ENCODE peak calls at places on chromosome X, in five cellular contexts. Z is esophagus muscularis mucosa, J is adrenal gland, D is AG04450, W is dorsolateral prefrontal cortex. X is an unnamed sample.

GRCh38 chrX:118974088-118974907 is at the start of gene LONRF3:
- DNase-seq in Z (peak; percentile 96), J (peak; percentile 72), D (no peak), W (peak; percentile 77), X (peak; percentile 7)

GRCh38 chrX:1418901-1419544 is 27.1 kb upstream of the SLC25A6 start:
- DNase-seq in Z (no peak), J (peak; percentile 53), D (no peak), W (no peak), X (no peak)

GRCh38 chrX:139077303-139078131 is 366.0 kb upstream of the FGF13 start:
- DNase-seq in Z (no peak), J (no peak), D (no peak), W (no peak), X (no peak)

GRCh38 chrX:109843963-109844751 is 111.1 kb upstream of the ACSL4 start:
- DNase-seq in Z (no peak), J (peak; percentile 49), D (no peak), W (no peak), X (no peak)

GRCh38 chrX:101682723-101683122 is 23.1 kb upstream of the ARMCX2 start:
- DNase-seq in Z (no peak), J (no peak), D (no peak), W (no peak), X (no peak)

GRCh38 chrX:9730078-9730477 is 35.6 kb downstream of the GPR143 start:
- DNase-seq in Z (no peak), J (no peak), D (no peak), W (no peak), X (no peak)

GRCh38 chrX:145609951-145610511 is 207.6 kb upstream of the SLITRK2 start:
- DNase-seq in Z (no peak), J (no peak), D (peak; percentile 11), W (no peak), X (no peak)

GRCh38 chrX:115562492-115562872 is 1.5 kb downstream of the PLS3 start:
- DNase-seq in Z (no peak), J (no peak), D (no peak), W (no peak), X (no peak)

GRCh38 chrX:118420462-118420861 is 74.6 kb downstream of the WDR44 start:
- DNase-seq in Z (no peak), J (peak; percentile 26), D (peak; percentile 1), W (no peak), X (no peak)

GRCh38 chrX:69387559-69388487 is 116.3 kb upstream of the NALF2 start:
- DNase-seq in Z (no peak), J (no peak), D (peak; percentile 4), W (peak; percentile 31), X (peak; percentile 89)

GRCh38 chrX:154660506-154660905 is 7.1 kb upstream of the CTAG2 start:
- DNase-seq in Z (no peak), J (no peak), D (no peak), W (no peak), X (no peak)
- H3K27ac ChIP-seq in Z (no peak overlapping the region), J (no peak overlapping the region), D (no peak overlapping the region), W (no peak overlapping the region), X (no peak overlapping the region)

GRCh38 chrX:3549442-3549875 is 164.0 kb downstream of the PRKX start:
- DNase-seq in Z (no peak), J (peak; percentile 40), D (no peak), W (no peak), X (no peak)
- H3K4me3 ChIP-seq in Z (no peak overlapping the region), J (peak overlapping the region; percentile 5), D (peak overlapping the region; percentile 40), W (peak overlapping the region; percentile 31), X (no peak overlapping the region)

GRCh38 chrX:13667940-13668339 is 15.0 kb downstream of the TCEANC start:
- DNase-seq in Z (no peak), J (no peak), D (no peak), W (no peak), X (no peak)
- H3K27ac ChIP-seq in Z (peak overlapping the region; percentile 32), J (no peak overlapping the region), D (no peak overlapping the region), W (no peak overlapping the region), X (no peak overlapping the region)

GRCh38 chrX:47197526-47197925 is 3.9 kb downstream of the UBA1 start:
- DNase-seq in Z (no peak), J (peak; percentile 67), D (no peak), W (no peak), X (no peak)
- H3K4me3 ChIP-seq in Z (no peak overlapping the region), J (no peak overlapping the region), D (peak overlapping the region; percentile 22), W (peak overlapping the region; percentile 11), X (no peak overlapping the region)

DNA sequence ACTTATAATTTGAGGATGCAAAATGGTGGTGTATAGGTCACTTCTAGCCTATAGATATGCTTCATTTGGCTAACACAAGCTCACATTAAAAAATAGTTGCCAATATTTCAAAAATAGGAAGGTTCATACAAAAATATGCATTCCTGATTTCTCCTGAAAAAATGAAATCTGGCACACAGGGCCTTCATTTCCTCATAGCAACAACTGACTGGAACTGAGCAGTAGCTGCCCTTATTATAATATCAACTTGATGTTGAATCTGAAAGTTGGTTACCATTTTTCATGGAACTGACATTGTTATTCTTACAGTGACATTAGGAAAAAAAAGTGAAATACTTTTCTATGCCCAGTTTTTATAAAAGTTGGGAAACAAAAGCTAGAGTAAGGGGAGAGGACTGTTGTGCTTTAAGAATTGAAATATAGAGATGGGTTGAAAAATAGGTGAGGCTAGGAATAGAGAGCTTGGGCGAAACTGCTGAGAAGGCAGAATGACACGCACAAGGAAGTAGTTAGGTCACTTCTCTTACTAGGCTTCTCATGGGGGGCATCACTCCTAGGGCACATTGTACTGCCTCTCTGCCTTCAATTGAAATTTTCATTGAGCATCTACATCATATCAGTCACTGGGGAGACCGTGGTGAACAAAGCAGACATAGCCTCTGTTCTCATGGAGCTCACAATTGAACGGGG is 43.1 kb upstream of the C1GALT1C1 start:
- DNase-seq in Z (no peak), J (no peak), D (no peak), W (no peak), X (no peak)
- H3K27ac ChIP-seq in Z (no peak overlapping the region), J (peak overlapping the region; percentile 62), D (no peak overlapping the region), W (no peak overlapping the region), X (no peak overlapping the region)

GRCh38 chrX:40146471-40147398 is 49.0 kb upstream of the BCOR start:
- DNase-seq in Z (no peak), J (no peak), D (no peak), W (no peak), X (no peak)

GRCh38 chrX:40144576-40144975 is 46.8 kb upstream of the BCOR start:
- DNase-seq in Z (no peak), J (no peak), D (no peak), W (no peak), X (peak; percentile 77)

GRCh38 chrX:40145001-40145631 is 47.4 kb upstream of the BCOR start:
- DNase-seq in Z (no peak), J (no peak), D (no peak), W (no peak), X (peak; percentile 72)

GRCh38 chrX:40147399-40148188 is 49.8 kb upstream of the BCOR start:
- DNase-seq in Z (no peak), J (peak; percentile 65), D (no peak), W (no peak), X (no peak)

DNA sequence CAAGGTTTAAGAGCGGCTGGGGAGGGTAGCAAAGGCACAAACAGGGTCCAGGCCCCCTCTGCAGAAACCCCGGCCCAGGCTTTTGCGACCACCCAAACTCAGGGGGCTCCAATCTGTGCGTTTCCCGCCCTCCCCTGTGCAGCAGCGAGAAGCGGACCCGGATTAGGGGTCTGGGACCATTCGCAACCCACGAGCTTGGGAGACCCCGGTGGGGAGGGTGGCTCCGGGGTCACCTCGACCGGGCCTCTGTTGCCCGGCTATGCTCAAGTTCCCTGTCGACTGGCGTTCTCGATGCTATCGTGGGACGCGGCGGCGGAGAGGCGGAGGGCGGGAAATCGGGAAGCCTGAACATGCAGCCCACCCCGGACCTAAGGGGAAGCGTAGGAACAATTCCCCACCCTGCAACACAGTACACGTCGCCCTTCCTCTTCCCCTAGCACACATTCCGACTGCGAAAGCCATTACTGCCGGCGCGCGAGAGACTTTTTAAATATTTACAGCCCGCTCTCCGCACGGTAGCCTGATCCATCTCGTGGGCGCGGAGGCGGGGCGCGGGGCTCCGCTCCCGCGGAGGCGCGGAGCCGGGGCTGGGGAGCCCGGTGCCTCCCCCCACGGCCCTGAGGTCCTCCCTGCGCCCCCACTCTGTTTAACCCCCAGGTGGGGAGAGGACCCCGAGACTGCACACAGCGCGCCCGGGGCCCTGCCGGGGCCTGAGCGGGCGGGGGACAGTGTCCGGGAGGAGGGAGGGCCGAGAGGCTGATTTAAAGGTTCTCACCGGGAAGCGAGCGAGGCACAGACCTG is 48.1 kb upstream of the BCOR start:
- DNase-seq in Z (no peak), J (no peak), D (no peak), W (no peak), X (no peak)
- H3K4me3 ChIP-seq in Z (peak overlapping the region; percentile 57), J (no peak overlapping the region), D (peak overlapping the region; percentile 55), W (peak overlapping the region; percentile 49), X (peak overlapping the region; percentile 58)

DNA sequence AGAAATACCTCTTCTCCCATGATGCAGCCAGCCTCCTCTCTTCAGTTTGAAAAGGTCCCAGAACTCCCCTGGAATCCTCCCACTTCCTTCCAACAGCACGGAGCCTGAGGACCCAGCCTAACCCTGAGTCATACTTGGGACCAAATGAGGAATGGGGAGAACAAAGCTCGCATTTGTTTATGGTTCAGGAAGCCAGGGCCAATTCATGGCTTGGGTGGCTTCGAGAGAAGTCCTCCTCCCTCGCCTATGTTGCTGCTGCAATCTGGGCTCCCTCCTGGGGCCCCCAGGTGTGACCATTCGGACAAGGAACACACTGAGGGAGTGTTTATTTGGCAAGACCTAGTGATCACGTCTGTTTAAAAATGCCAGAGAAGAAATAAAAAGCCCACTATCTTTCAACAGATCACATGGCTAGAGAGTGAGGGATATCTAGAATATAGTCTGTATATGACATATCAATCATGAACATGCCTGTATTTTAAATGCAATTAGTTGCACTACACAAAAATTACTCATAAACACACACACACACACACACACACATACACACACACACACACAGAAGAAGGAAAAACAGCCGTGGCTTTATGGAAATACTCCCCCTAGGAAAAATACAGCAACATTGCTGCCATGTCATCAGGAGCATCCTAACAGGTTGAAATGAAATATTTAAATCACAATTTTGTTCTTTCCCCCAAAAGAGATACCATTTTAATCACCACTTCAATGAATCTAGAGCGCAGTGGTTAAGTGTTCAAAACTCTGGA is 155.7 kb upstream of the MAP3K15 start:
- DNase-seq in Z (no peak), J (no peak), D (peak; percentile 36), W (peak; percentile 45), X (no peak)
- H3K27ac ChIP-seq in Z (peak overlapping the region; percentile 11), J (no peak overlapping the region), D (peak overlapping the region; percentile 85), W (peak overlapping the region; percentile 87), X (no peak overlapping the region)

GRCh38 chrX:41177297-41177696 is 92.1 kb downstream of the USP9X start:
- DNase-seq in Z (no peak), J (no peak), D (no peak), W (no peak), X (no peak)
- H3K4me3 ChIP-seq in Z (no peak overlapping the region), J (no peak overlapping the region), D (no peak overlapping the region), W (no peak overlapping the region), X (no peak overlapping the region)

DNA sequence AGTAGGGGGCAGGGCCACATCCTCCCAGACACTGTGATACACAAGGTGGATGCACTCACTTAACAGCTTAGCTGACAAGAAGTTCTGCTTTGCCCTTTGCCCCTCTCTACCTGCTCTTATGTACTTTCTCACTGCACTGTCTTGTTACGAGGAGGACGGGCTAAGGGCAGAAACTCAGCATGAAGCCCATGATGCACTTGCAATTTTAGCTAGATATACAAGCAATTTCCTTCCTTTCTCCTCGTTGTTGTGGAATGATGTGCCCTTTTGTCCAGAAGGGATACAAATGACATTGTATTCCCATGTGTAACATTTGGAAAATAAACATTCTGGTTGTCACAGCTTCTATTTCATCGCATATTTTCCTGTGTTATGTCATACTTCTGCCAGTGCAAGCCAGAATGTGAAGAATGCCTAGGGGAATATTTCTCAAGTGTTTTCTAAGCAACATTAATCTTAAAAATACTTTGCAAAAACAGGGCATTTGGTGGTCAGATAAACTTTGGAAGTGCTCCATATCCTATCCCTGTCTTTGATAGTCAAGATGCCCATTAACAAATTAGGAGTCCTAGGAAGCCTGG is 47.2 kb downstream of the MAOA start:
- DNase-seq in Z (no peak), J (no peak), D (no peak), W (no peak), X (no peak)
- H3K27ac ChIP-seq in Z (peak overlapping the region; percentile 62), J (peak overlapping the region; percentile 62), D (no peak overlapping the region), W (no peak overlapping the region), X (no peak overlapping the region)